ENCODE peak calls at places on chromosomes 12 and 14, in four cellular contexts. G, R, V and D are unnamed samples.

GRCh38 chr12:70290126-70290525 is 46.9 kb downstream of the CNOT2 start:
- DNase-seq in G (no peak), R (no peak), V (no peak), D (no peak)

GRCh38 chr14:54529811-54530210 is 20.1 kb downstream of the CGRRF1 start:
- DNase-seq in G (no peak), R (peak), V (no peak), D (no peak)

GRCh38 chr14:22613091-22613695 is 15.1 kb downstream of the ABHD4 start:
- DNase-seq in G (no peak), R (peak), V (no peak), D (no peak)

GRCh38 chr14:95535226-95536021 is 574 bp downstream of the GLRX5 start:
- DNase-seq in G (no peak), R (no peak), V (peak), D (peak)

GRCh38 chr14:70555890-70556289 is 21.1 kb upstream of the ADAM20 start:
- DNase-seq in G (no peak), R (peak), V (no peak), D (no peak)

GRCh38 chr12:15629108-15629507 is 160.1 kb downstream of the EPS8 start:
- DNase-seq in G (peak), R (peak), V (no peak), D (peak)

GRCh38 chr12:13900718-13901117 is 80.7 kb downstream of the GRIN2B start:
- DNase-seq in G (no peak), R (no peak), V (no peak), D (no peak)

GRCh38 chr14:23513005-23513412 is 38.6 kb downstream of the ZFHX2 start:
- DNase-seq in G (no peak), R (no peak), V (no peak), D (no peak)

GRCh38 chr12:104974626-104975290 is 11.4 kb upstream of the NOPCHAP1 start:
- DNase-seq in G (no peak), R (peak), V (peak), D (peak)

GRCh38 chr12:104858611-104859010 is 99.5 kb downstream of the SLC41A2 start:
- DNase-seq in G (no peak), R (no peak), V (no peak), D (no peak)

GRCh38 chr14:70064111-70064885 is 124.5 kb downstream of the SLC8A3 start:
- DNase-seq in G (no peak), R (no peak), V (no peak), D (no peak)

GRCh38 chr12:55720071-55720564 is at the start of gene RDH5:
- DNase-seq in G (no peak), R (peak), V (no peak), D (no peak)

GRCh38 chr12:104470521-104470920 is 13.8 kb downstream of the CHST11 start:
- DNase-seq in G (no peak), R (no peak), V (no peak), D (no peak)

GRCh38 chr12:57522887-57523705 is 472 bp downstream of the MBD6 start:
- DNase-seq in G (no peak), R (peak), V (no peak), D (no peak)

GRCh38 chr12:114682920-114683708 is 861 bp downstream of the TBX3 start:
- DNase-seq in G (no peak), R (peak), V (no peak), D (no peak)

GRCh38 chr12:76047742-76048141 is 16.2 kb upstream of the PHLDA1 start:
- DNase-seq in G (no peak), R (no peak), V (no peak), D (no peak)

GRCh38 chr14:94113908-94114588 is 3.5 kb downstream of the IFI27 start:
- DNase-seq in G (no peak), R (peak), V (no peak), D (no peak)

GRCh38 chr14:58732387-58732786 is 94.6 kb downstream of the DACT1 start:
- DNase-seq in G (no peak), R (peak), V (no peak), D (no peak)

GRCh38 chr12:27552886-27553560 is 29.0 kb downstream of the PPFIBP1 start:
- DNase-seq in G (no peak), R (peak), V (no peak), D (no peak)

GRCh38 chr12:124172646-124173045 is 122.2 kb upstream of the RFLNA start:
- DNase-seq in G (no peak), R (no peak), V (no peak), D (no peak)

GRCh38 chr14:39351708-39352107 is 80.5 kb downstream of the FBXO33 start:
- DNase-seq in G (no peak), R (no peak), V (no peak), D (no peak)

GRCh38 chr12:62653740-62654139 is 187.1 kb downstream of the MON2 start:
- DNase-seq in G (no peak), R (no peak), V (no peak), D (no peak)

GRCh38 chr12:6570264-6570887 is 2.3 kb upstream of the NOP2 start:
- DNase-seq in G (no peak), R (peak), V (peak), D (peak)

GRCh38 chr14:29353473-29353872 is 574.2 kb downstream of the PRKD1 start:
- DNase-seq in G (no peak), R (no peak), V (no peak), D (no peak)

GRCh38 chr14:56271988-56272387 is 153.8 kb downstream of the PELI2 start:
- DNase-seq in G (no peak), R (peak), V (no peak), D (no peak)

GRCh38 chr12:78406776-78407335 is 457.7 kb upstream of the SYT1 start:
- DNase-seq in G (no peak), R (peak), V (peak), D (peak)

GRCh38 chr12:56645717-56646446 is at the start of gene ATP5F1B:
- DNase-seq in G (peak), R (peak), V (peak), D (peak)

GRCh38 chr14:75081835-75082234 is 12.4 kb downstream of the ZC2HC1C start:
- DNase-seq in G (no peak), R (peak), V (no peak), D (no peak)

GRCh38 chr14:75088566-75089373 is 19.3 kb downstream of the ZC2HC1C start:
- DNase-seq in G (no peak), R (peak), V (peak), D (peak)

GRCh38 chr14:75088153-75088552 is 18.7 kb downstream of the ZC2HC1C start:
- DNase-seq in G (no peak), R (no peak), V (no peak), D (no peak)

GRCh38 chr14:75083271-75083670 is 13.8 kb downstream of the ZC2HC1C start:
- DNase-seq in G (no peak), R (no peak), V (no peak), D (no peak)

DNA sequence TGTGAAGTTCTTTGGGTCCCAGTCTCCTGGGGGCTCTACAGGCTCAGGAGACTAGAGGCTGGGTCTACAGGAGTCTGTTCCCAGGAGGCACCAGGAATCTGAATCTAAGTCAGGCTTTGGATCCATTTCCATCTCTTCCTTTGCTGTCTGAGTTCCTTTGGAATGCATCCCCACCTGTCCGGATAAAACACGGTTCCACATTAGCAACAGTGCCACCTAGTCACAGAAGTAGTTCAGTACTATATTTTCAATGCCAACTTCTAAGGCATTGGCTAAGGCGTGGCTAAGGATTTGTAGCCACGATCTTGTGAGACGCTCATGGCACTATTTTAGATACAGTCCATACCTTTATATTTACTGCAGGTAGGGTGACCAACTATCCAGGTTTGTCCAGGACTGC is 15.1 kb downstream of the ZC2HC1C start:
- DNase-seq in G (no peak), R (no peak), V (no peak), D (no peak)
- TF ChIP-seq CTCF in G (peak), R (no peak), V (no peak), D (no peak)

GRCh38 chr12:115755752-115756140 is 521.7 kb downstream of the MED13L start:
- DNase-seq in G (no peak), R (no peak), V (no peak), D (no peak)

GRCh38 chr12:115752151-115752550 is 525.3 kb downstream of the MED13L start:
- DNase-seq in G (no peak), R (peak), V (no peak), D (no peak)

GRCh38 chr12:115750340-115750739 is 527.2 kb downstream of the MED13L start:
- DNase-seq in G (no peak), R (no peak), V (no peak), D (no peak)

GRCh38 chr12:115755061-115755751 is 522.3 kb downstream of the MED13L start:
- DNase-seq in G (no peak), R (no peak), V (no peak), D (no peak)

GRCh38 chr12:115752913-115753726 is 524.4 kb downstream of the MED13L start:
- DNase-seq in G (no peak), R (peak), V (peak), D (peak)
- TF ChIP-seq CTCF in G (peak), R (peak), V (peak), D (peak)

DNA sequence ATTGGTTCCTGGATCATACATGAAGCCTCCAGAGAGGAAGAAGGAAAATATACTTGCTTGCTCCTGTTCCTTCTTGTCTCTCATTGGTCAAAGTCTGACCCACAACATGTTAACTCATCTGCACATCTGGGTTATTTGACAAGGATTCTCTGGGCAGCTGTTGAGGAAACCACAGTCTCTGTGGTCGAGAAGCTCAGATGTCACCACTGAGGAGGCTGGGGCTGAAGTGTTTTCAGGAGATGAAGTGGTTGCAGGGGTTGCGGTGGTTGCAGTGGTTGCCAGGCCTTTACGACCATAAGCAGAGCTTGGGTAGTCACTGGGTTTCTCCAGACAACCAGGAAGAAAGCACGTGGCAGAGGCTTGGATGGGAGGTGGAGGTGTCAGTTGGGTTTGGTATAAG is 265.0 kb upstream of the LRIG3 start:
- DNase-seq in G (no peak), R (no peak), V (no peak), D (no peak)
- TF ChIP-seq CTCF in G (no peak), R (no peak), V (no peak), D (no peak)

GRCh38 chr14:100640481-100641273 is 53.5 kb upstream of the BEGAIN start:
- DNase-seq in G (no peak), R (no peak), V (peak), D (peak)
- TF ChIP-seq CTCF in G (no peak), R (no peak), V (peak), D (no peak)

DNA sequence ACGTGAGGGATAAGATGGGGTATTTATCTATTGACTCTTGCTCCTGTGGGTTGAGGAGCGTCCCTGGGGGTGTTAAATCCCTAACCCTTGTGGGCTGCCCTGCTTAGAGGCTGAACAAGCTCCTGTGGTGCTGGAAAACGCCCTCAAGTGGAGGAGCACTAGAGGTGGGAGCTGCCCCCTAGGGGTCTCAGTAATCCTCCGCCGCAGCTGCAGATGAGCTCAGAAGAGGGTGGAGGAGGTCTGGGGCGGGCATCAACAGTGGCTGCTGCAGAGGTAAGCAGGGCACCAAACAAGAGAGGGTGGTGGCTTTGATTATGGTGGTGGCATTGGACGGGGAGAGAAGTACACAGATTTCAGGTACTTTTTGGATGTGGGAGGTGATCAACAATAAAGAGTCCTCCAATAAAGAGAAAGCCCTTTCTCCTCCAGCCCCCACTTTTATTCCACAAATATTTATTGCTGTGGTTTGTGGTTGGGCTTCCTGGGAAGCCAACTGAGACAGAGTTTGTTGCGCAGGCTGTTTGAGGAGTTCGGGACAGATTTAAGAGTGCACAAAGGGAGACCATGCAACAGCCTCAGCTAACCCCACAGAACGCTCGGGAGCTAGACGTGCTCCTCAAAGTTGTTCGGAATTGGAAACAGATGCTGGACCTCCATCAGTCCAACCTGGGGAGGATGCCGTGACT is 179.9 kb downstream of the ADCK1 start:
- DNase-seq in G (no peak), R (no peak), V (no peak), D (no peak)
- TF ChIP-seq CTCF in G (no peak), R (no peak), V (no peak), D (no peak)

GRCh38 chr14:99034711-99035171 is 237.3 kb downstream of the BCL11B start:
- DNase-seq in G (no peak), R (no peak), V (no peak), D (peak)
- TF ChIP-seq CTCF in G (peak), R (no peak), V (no peak), D (no peak)

GRCh38 chr12:49587174-49587908 is 18.1 kb downstream of the FAM186B start:
- DNase-seq in G (no peak), R (no peak), V (no peak), D (no peak)
- TF ChIP-seq CTCF in G (peak), R (no peak), V (no peak), D (no peak)